ENCODE peak calls at places on chromosome 5, in nine cellular contexts. K is stimulated activated CD8-positive, alpha-beta memory T cell treated with anti-CD3 and anti-CD28 coated beads, Interleukin-15, amount 100 ng/mL, for 4 hours; X is activated naive CD4-positive, alpha-beta T cell treated with anti-CD3 and anti-CD28 coated beads for 36 hours; E is AG08395; S is NCI-H748 treated with DMSO at 0.1 percent for 48 hours; Y is astrocyte; B is non-pigmented ciliary epithelial cell; R is kidney epithelial cell; L is caudate nucleus. M is an unnamed sample.

GRCh38 chr5:141848771-141849370 is 29.3 kb downstream of the PCDH1 start:
- DNase-seq in K (no peak), X (peak; percentile 61), E (no peak), S (peak; percentile 48), Y (peak; percentile 62), B (no peak), R (peak; percentile 68), L (no peak), M (no peak)

GRCh38 chr5:125463441-125464092 is 717.1 kb upstream of the ZNF608 start:
- DNase-seq in K (no peak), X (no peak), E (no peak), S (no peak), Y (peak; percentile 60), B (no peak), R (no peak), L (no peak), M (no peak)

GRCh38 chr5:94524841-94525697 is 93.3 kb downstream of the KIAA0825 start:
- DNase-seq in K (no peak), X (peak; percentile 22), E (peak; percentile 28), S (peak; percentile 70), Y (peak; percentile 34), B (no peak), R (peak; percentile 23), L (no peak), M (peak; percentile 81)

GRCh38 chr5:10663531-10664183 is 97.4 kb downstream of the DAP start:
- DNase-seq in K (no peak), X (no peak), E (peak; percentile 45), S (no peak), Y (peak; percentile 46), B (no peak), R (peak; percentile 12), L (no peak), M (no peak)

GRCh38 chr5:2586016-2586715 is 165.3 kb downstream of the IRX2 start:
- DNase-seq in K (no peak), X (no peak), E (no peak), S (no peak), Y (no peak), B (no peak), R (no peak), L (no peak), M (no peak)

GRCh38 chr5:1681955-1682354 is 117.7 kb downstream of the MRPL36 start:
- DNase-seq in K (no peak), X (no peak), E (no peak), S (no peak), Y (no peak), B (no peak), R (no peak), L (no peak), M (no peak)

GRCh38 chr5:135921388-135921787 is 25.7 kb upstream of the IL9 start:
- DNase-seq in K (no peak), X (no peak), E (peak; percentile 18), S (no peak), Y (no peak), B (no peak), R (no peak), L (no peak), M (no peak)

GRCh38 chr5:148374693-148375360 is 8.9 kb upstream of the FBXO38 start:
- DNase-seq in K (no peak), X (peak; percentile 29), E (peak; percentile 74), S (peak; percentile 57), Y (peak; percentile 26), B (no peak), R (peak; percentile 21), L (peak; percentile 4), M (peak; percentile 56)

GRCh38 chr5:149849990-149850910 is 94.3 kb downstream of the PDE6A start:
- DNase-seq in K (no peak), X (no peak), E (no peak), S (no peak), Y (no peak), B (no peak), R (no peak), L (no peak), M (no peak)

GRCh38 chr5:30156156-30156555 is 1037.3 kb upstream of the CDH6 start:
- DNase-seq in K (no peak), X (no peak), E (no peak), S (no peak), Y (no peak), B (no peak), R (no peak), L (no peak), M (no peak)

GRCh38 chr5:172646716-172647285 is 5.7 kb downstream of the NEURL1B start:
- DNase-seq in K (no peak), X (no peak), E (peak; percentile 41), S (no peak), Y (no peak), B (no peak), R (no peak), L (no peak), M (no peak)

GRCh38 chr5:114332493-114332892 is 29.4 kb upstream of the KCNN2 start:
- DNase-seq in K (no peak), X (no peak), E (no peak), S (no peak), Y (no peak), B (no peak), R (no peak), L (no peak), M (no peak)

GRCh38 chr5:28734396-28734795 is 1696.0 kb upstream of the CDH9 start:
- DNase-seq in K (no peak), X (no peak), E (no peak), S (no peak), Y (no peak), B (no peak), R (no peak), L (no peak), M (no peak)

GRCh38 chr5:7801898-7802614 is 48.9 kb downstream of the CFAP90 start:
- DNase-seq in K (no peak), X (no peak), E (no peak), S (no peak), Y (no peak), B (no peak), R (no peak), L (no peak), M (no peak)

GRCh38 chr5:1318659-1319251 is 23.9 kb upstream of the TERT start:
- DNase-seq in K (no peak), X (no peak), E (no peak), S (no peak), Y (no peak), B (no peak), R (no peak), L (no peak), M (no peak)

GRCh38 chr5:139543423-139543991 is 17.6 kb upstream of the UBE2D2 start:
- DNase-seq in K (peak; percentile 7), X (peak; percentile 70), E (peak; percentile 46), S (no peak), Y (peak; percentile 18), B (no peak), R (no peak), L (peak; percentile 34), M (no peak)

GRCh38 chr5:105168806-105169205 is 1606.2 kb upstream of the NUDT12 start:
- DNase-seq in K (no peak), X (no peak), E (no peak), S (no peak), Y (no peak), B (no peak), R (no peak), L (no peak), M (no peak)

GRCh38 chr5:146249801-146250200 is 46.4 kb downstream of the RBM27 start:
- DNase-seq in K (no peak), X (no peak), E (no peak), S (no peak), Y (no peak), B (no peak), R (no peak), L (no peak), M (no peak)

GRCh38 chr5:94771742-94772141 is 153.3 kb downstream of the SLF1 start:
- DNase-seq in K (no peak), X (no peak), E (no peak), S (no peak), Y (no peak), B (no peak), R (no peak), L (no peak), M (no peak)

GRCh38 chr5:71588533-71588885 is 1.4 kb downstream of the MCCC2 start:
- DNase-seq in K (no peak), X (no peak), E (no peak), S (no peak), Y (no peak), B (no peak), R (no peak), L (no peak), M (no peak)

GRCh38 chr5:57494104-57495098 is 11.8 kb upstream of the ACTBL2 start:
- DNase-seq in K (no peak), X (peak; percentile 80), E (peak; percentile 95), S (no peak), Y (peak; percentile 99), B (peak; percentile 99), R (peak; percentile 93), L (no peak), M (peak; percentile 36)

GRCh38 chr5:389891-390290 is 53.1 kb upstream of the EXOC3 start:
- DNase-seq in K (no peak), X (no peak), E (no peak), S (no peak), Y (no peak), B (no peak), R (no peak), L (no peak), M (no peak)

GRCh38 chr5:144040615-144041394 is 129.7 kb downstream of the YIPF5 start:
- DNase-seq in K (no peak), X (no peak), E (peak; percentile 7), S (no peak), Y (no peak), B (no peak), R (no peak), L (no peak), M (no peak)

GRCh38 chr5:111676496-111676895 is 80.5 kb downstream of the NREP start:
- DNase-seq in K (no peak), X (no peak), E (peak; percentile 52), S (no peak), Y (peak; percentile 57), B (no peak), R (no peak), L (no peak), M (no peak)

GRCh38 chr5:41509399-41510175 is 814 bp downstream of the PLCXD3 start:
- DNase-seq in K (no peak), X (no peak), E (no peak), S (no peak), Y (no peak), B (no peak), R (no peak), L (no peak), M (no peak)

GRCh38 chr5:79728396-79728795 is 38.8 kb downstream of the CMYA5 start:
- DNase-seq in K (no peak), X (no peak), E (peak; percentile 25), S (no peak), Y (no peak), B (no peak), R (no peak), L (peak; percentile 7), M (no peak)

GRCh38 chr5:177447611-177448243 is 1.1 kb downstream of the PRR7 start:
- DNase-seq in K (no peak), X (no peak), E (peak; percentile 76), S (peak; percentile 35), Y (peak; percentile 60), B (no peak), R (peak; percentile 79), L (peak; percentile 86), M (no peak)

GRCh38 chr5:757931-758697 is 26.4 kb downstream of the ZDHHC11B start:
- DNase-seq in K (no peak), X (peak; percentile 62), E (no peak), S (peak; percentile 86), Y (no peak), B (no peak), R (no peak), L (peak; percentile 55), M (no peak)

GRCh38 chr5:113320160-113320816 is 114.5 kb downstream of the TSSK1B start:
- DNase-seq in K (no peak), X (no peak), E (no peak), S (no peak), Y (no peak), B (no peak), R (no peak), L (no peak), M (no peak)

GRCh38 chr5:144864113-144864512 is 693.4 kb downstream of the KCTD16 start:
- DNase-seq in K (no peak), X (no peak), E (no peak), S (no peak), Y (no peak), B (no peak), R (no peak), L (no peak), M (no peak)

GRCh38 chr5:172525633-172526360 is 71.5 kb upstream of the SH3PXD2B start:
- DNase-seq in K (no peak), X (no peak), E (no peak), S (no peak), Y (no peak), B (no peak), R (no peak), L (no peak), M (no peak)

M was measured in SHP77.